ENCODE peak calls at places on chromosomes 5 and 9, in eight cellular contexts. X is right atrium auricular region, L is endodermal cell, Q is right lobe of liver, Z is suprapubic skin, R is Panc1, Y is stomach, S is cardiac muscle cell. P is an unnamed sample.

GRCh38 chr5:58294598-58295298 is 165.1 kb downstream of the PLK2 start:
- DNase-seq in X (no peak), L (no peak), Q (no peak), Z (no peak), R (peak; percentile 35), Y (no peak), S (no peak), P (no peak)

GRCh38 chr9:32551491-32552049 is 557 bp upstream of the SMIM27 start:
- DNase-seq in X (peak; percentile 61), L (no peak), Q (no peak), Z (no peak), R (no peak), Y (no peak), S (no peak), P (peak; percentile 70)

GRCh38 chr9:115946530-115946929 is 207.1 kb upstream of the PAPPA start:
- DNase-seq in X (no peak), L (no peak), Q (no peak), Z (no peak), R (no peak), Y (no peak), S (peak; percentile 14), P (no peak)

GRCh38 chr5:169970911-169971436 is 9.3 kb downstream of the INSYN2B start:
- DNase-seq in X (no peak), L (no peak), Q (peak; percentile 56), Z (no peak), R (no peak), Y (no peak), S (peak; percentile 74), P (no peak)

GRCh38 chr5:175614223-175614622 is 43.6 kb upstream of the HRH2 start:
- DNase-seq in X (no peak), L (no peak), Q (no peak), Z (no peak), R (no peak), Y (no peak), S (no peak), P (no peak)

GRCh38 chr5:101678494-101679193 is 617.4 kb downstream of the SLCO4C1 start:
- DNase-seq in X (peak; percentile 64), L (peak; percentile 93), Q (no peak), Z (no peak), R (peak; percentile 69), Y (peak; percentile 60), S (peak; percentile 60), P (peak; percentile 64)

GRCh38 chr5:16539169-16539666 is 73.6 kb upstream of the ZNF622 start:
- DNase-seq in X (peak; percentile 92), L (no peak), Q (peak; percentile 92), Z (peak; percentile 91), R (no peak), Y (peak; percentile 29), S (peak; percentile 53), P (peak; percentile 89)

GRCh38 chr5:21398511-21398910 is 1410.5 kb upstream of the CDH18 start:
- DNase-seq in X (no peak), L (no peak), Q (no peak), Z (no peak), R (no peak), Y (no peak), S (no peak), P (no peak)

GRCh38 chr5:117454716-117455212 is 880.1 kb upstream of the SEMA6A start:
- DNase-seq in X (peak; percentile 61), L (peak; percentile 93), Q (peak; percentile 59), Z (no peak), R (peak; percentile 17), Y (peak; percentile 61), S (peak; percentile 41), P (no peak)

GRCh38 chr5:173056783-173057061 is 570 bp downstream of the CREBRF start:
- DNase-seq in X (no peak), L (no peak), Q (no peak), Z (no peak), R (no peak), Y (no peak), S (no peak), P (no peak)

GRCh38 chr5:157451806-157452205 is 8.2 kb upstream of the NIPAL4 start:
- DNase-seq in X (no peak), L (no peak), Q (no peak), Z (no peak), R (no peak), Y (no peak), S (no peak), P (no peak)

GRCh38 chr5:166285385-166285784 is 2006.1 kb upstream of the WWC1 start:
- DNase-seq in X (no peak), L (peak; percentile 52), Q (no peak), Z (no peak), R (no peak), Y (no peak), S (peak; percentile 9), P (no peak)

GRCh38 chr5:72074238-72074637 is 33.0 kb upstream of the MAP1B start:
- DNase-seq in X (no peak), L (no peak), Q (no peak), Z (no peak), R (no peak), Y (no peak), S (no peak), P (no peak)

DNA sequence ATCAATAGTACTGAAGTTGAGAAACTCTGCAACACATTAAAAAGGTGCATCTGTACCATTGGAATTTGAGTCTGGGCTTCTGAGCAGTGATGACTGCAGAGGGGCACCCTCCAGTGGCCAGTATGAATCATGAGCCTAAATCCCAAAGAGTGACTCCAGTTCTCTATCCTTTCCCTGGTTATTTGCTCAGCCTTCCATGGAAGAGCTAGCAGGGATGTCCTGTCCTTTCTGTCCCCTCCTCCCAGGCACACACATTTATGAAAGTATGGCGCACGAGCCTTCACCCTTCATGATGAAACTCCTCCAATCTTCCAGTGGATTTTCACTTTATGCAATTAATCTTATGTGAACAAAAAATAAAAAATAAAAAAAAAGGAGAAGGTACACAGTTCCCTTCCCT is 81.0 kb downstream of the ESM1 start:
- DNase-seq in X (no peak), L (peak; percentile 63), Q (no peak), Z (no peak), R (no peak), Y (no peak), S (peak; percentile 74), P (no peak)
- TF ChIP-seq CTCF in X (no peak), L (peak; percentile 85), Q (no peak), Z (no peak), R (peak; percentile 64), Y (no peak), S (peak; percentile 71), P (no peak)

DNA sequence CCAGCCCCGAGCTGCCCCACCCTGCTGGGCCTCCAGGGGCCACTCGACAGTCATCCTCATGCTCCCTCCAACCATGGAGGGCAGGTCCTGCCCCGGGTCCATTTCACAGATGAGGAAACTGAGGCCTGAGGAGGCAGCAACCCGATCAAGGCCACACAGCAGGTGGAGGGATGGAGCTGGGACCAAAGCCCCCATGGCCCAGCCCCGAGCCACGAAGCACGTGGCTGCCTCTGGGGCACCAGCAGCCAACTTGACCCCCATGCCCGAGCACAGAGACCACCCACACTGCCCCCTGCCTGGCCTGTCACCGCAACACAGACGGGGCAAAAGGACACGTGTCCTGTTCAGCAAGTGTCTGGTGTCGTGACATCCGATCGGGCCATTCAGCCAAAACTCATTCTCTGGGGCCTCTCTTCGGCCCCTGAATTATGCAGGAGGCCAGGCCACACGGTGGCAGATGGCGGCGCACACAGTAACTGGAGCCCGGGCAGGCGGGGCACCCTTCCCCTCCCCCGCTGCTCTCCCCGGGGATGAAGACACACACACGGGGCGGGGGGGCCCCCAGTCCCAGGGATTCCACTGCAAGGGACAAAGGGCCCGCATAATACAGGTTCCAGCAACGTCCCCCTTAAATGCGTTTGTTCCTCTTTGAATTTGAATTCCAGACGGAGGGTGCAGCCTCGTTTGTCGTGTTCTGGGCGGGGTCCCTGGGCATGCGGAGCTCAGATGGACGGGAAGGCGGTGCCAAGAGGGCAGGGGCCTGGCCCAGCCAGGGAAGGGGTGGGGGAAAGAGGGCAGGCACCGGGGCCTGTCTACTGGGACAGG is 29.4 kb upstream of the TMEM250 start:
- DNase-seq in X (no peak), L (no peak), Q (no peak), Z (no peak), R (no peak), Y (no peak), S (no peak), P (no peak)
- H3K27me3 ChIP-seq in X (no peaks in the 10 kb centered on the region), L (no peaks in the 10 kb centered on the region), Q (no peaks in the 10 kb centered on the region), Z (peaks cover 61% of the 10 kb centered on the region), R (no peaks in the 10 kb centered on the region), Y (peaks cover 63% of the 10 kb centered on the region), S (no peaks in the 10 kb centered on the region), P (peaks cover 55% of the 10 kb centered on the region)

GRCh38 chr5:123512631-123513461 is 869 bp downstream of the CSNK1G3 start:
- DNase-seq in X (no peak), L (peak; percentile 73), Q (peak; percentile 67), Z (peak; percentile 83), R (peak; percentile 25), Y (peak; percentile 30), S (peak; percentile 41), P (peak; percentile 71)
- TF ChIP-seq CTCF in X (no peak), L (no peak), Q (no peak), Z (no peak), R (no peak), Y (no peak), S (no peak), P (no peak)

DNA sequence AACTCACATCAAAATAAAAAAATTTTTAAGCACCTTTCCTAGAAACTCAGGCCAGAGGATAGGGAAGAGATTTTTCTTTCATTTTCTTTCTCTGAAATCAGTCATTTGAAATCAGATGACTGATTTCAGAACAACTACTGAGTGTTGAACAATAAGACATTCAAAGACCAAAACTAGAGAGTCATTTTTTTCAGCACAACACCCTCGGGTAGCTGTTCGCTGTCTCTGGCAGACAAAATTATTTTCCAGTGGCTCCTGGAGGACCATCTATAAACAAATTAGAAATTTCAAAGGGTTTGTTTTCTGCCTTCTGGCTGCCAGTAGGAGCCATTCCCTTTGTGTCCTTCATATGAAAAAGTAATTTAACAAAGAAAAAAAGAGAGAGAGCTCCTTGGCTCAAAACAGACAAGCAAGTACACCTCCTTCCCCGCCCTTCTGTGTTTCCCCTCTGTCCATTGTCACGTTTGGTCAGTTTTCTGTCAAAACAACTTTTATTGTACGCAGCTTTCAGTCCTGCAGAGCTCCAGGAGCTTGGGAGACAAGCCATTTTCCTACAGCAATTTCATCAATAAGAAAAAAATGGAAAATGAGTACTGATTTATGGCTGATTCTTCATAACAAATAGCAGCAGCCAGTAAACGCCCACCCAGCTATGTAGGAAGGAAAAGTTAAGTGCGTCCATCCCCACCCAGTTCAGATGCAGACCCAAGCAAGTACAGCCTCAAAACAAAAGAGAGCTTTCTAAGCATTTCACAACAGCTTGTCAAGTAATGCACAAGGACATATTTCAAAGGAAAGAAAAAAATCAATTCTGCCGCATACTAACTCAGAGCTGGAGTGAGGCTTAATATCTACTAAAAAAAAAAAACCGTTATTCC is 405.1 kb downstream of the ZNF608 start:
- DNase-seq in X (no peak), L (no peak), Q (no peak), Z (no peak), R (no peak), Y (no peak), S (no peak), P (peak; percentile 59)
- H3K27me3 ChIP-seq in X (no peaks in the 10 kb centered on the region), L (no peaks in the 10 kb centered on the region), Q (no peaks in the 10 kb centered on the region), Z (no peaks in the 10 kb centered on the region), R (no peaks in the 10 kb centered on the region), Y (no peaks in the 10 kb centered on the region), S (no peaks in the 10 kb centered on the region), P (no peaks in the 10 kb centered on the region)

GRCh38 chr5:23506329-23507236 is 826 bp upstream of the PRDM9 start:
- DNase-seq in X (no peak), L (peak; percentile 68), Q (no peak), Z (no peak), R (no peak), Y (no peak), S (peak; percentile 63), P (no peak)
- TF ChIP-seq CTCF in X (no peak), L (peak; percentile 64), Q (peak; percentile 50), Z (no peak), R (no peak), Y (no peak), S (peak; percentile 30), P (no peak)

GRCh38 chr5:176747670-176748072 is 62.7 kb upstream of the UNC5A start:
- DNase-seq in X (peak; percentile 4), L (peak; percentile 30), Q (no peak), Z (peak; percentile 57), R (no peak), Y (no peak), S (no peak), P (no peak)
- H3K27me3 ChIP-seq in X (peaks cover 12% of the 10 kb centered on the region), L (peaks cover 19% of the 10 kb centered on the region), Q (peaks cover 10% of the 10 kb centered on the region), Z (peaks cover 85% of the 10 kb centered on the region), R (peaks cover 16% of the 10 kb centered on the region), Y (peaks cover 90% of the 10 kb centered on the region), S (peaks cover 23% of the 10 kb centered on the region), P (peaks cover 50% of the 10 kb centered on the region)

P was measured in sigmoid colon.